ENCODE peak calls at places on chromosome 9, in seven cellular contexts. U is activated T-cell treated with anti-CD3 and anti-CD28 coated beads, Interleukin-2, amount 50 U/mL, for 72 hours; F is activated gamma-delta T cell treated with Interleukin-2 at 50 U/mL for 16 hours; I is GM13977; C is T-cell; P is psoas muscle; E is central memory CD8-positive, alpha-beta T cell. S is an unnamed sample.

GRCh38 chr9:125904155-125904841 is 157.1 kb downstream of the PBX3 start:
- DNase-seq in U (no peak), F (no peak), I (no peak), C (no peak), P (no peak), E (no peak), S (no peak)

GRCh38 chr9:108672475-108673065 is 183.2 kb downstream of the ACTL7B start:
- DNase-seq in U (no peak), F (no peak), I (no peak), C (no peak), P (no peak), E (no peak), S (no peak)

GRCh38 chr9:36803951-36804350 is 230.1 kb downstream of the PAX5 start:
- DNase-seq in U (no peak), F (no peak), I (no peak), C (no peak), P (no peak), E (no peak), S (no peak)

GRCh38 chr9:133926165-133926856 is 65.8 kb downstream of the VAV2 start:
- DNase-seq in U (no peak), F (no peak), I (no peak), C (no peak), P (no peak), E (no peak), S (no peak)

GRCh38 chr9:4832786-4833579 is 40.2 kb downstream of the RCL1 start:
- DNase-seq in U (peak), F (no peak), I (no peak), C (no peak), P (no peak), E (no peak), S (peak)

GRCh38 chr9:134880484-134881312 is at the start of gene FCN2:
- DNase-seq in U (no peak), F (no peak), I (no peak), C (no peak), P (no peak), E (no peak), S (no peak)

GRCh38 chr9:22625540-22625939 is 178.9 kb downstream of the DMRTA1 start:
- DNase-seq in U (no peak), F (no peak), I (no peak), C (no peak), P (no peak), E (no peak), S (no peak)

GRCh38 chr9:71884005-71884404 is 27.0 kb downstream of the ABHD17B start:
- DNase-seq in U (no peak), F (no peak), I (no peak), C (no peak), P (no peak), E (no peak), S (no peak)

GRCh38 chr9:137550958-137551655 is 572 bp upstream of the MRPL41 start:
- DNase-seq in U (no peak), F (no peak), I (no peak), C (peak), P (peak), E (peak), S (no peak)

GRCh38 chr9:92147030-92147853 is 32.0 kb upstream of the SPTLC1 start:
- DNase-seq in U (peak), F (no peak), I (peak), C (no peak), P (peak), E (no peak), S (peak)

GRCh38 chr9:20054734-20055133 is 265.9 kb upstream of the SLC24A2 start:
- DNase-seq in U (no peak), F (no peak), I (no peak), C (no peak), P (no peak), E (no peak), S (no peak)

GRCh38 chr9:38281917-38282316 is 110.6 kb upstream of the ALDH1B1 start:
- DNase-seq in U (no peak), F (no peak), I (no peak), C (no peak), P (no peak), E (no peak), S (no peak)

GRCh38 chr9:27382989-27383388 is 86.0 kb upstream of the EQTN start:
- DNase-seq in U (no peak), F (no peak), I (no peak), C (no peak), P (no peak), E (no peak), S (no peak)

GRCh38 chr9:122946486-122947003 is 5.7 kb downstream of the RABGAP1 start:
- DNase-seq in U (no peak), F (no peak), I (no peak), C (no peak), P (no peak), E (no peak), S (no peak)

GRCh38 chr9:91162784-91163440 is 198.8 kb downstream of the AUH start:
- DNase-seq in U (peak), F (peak), I (peak), C (no peak), P (no peak), E (no peak), S (peak)

S was measured in fibroblast of gingiva.